ENCODE peak calls at places on chromosomes 2 and 18, in six cellular contexts. W, C, U, H, V and D are unnamed samples.
A peak's percentile ranks its signal among the peaks of the same experiment; 100 is the strongest.

GRCh38 chr2:104852161-104852689 is 1.7 kb upstream of the POU3F3 start:
- DNase-seq in W (no peak), C (peak; percentile 62), U (peak; percentile 57), H (no peak), V (no peak), D (no peak)

GRCh38 chr2:39403311-39403710 is 33.8 kb downstream of the MAP4K3 start:
- DNase-seq in W (no peak), C (no peak), U (no peak), H (no peak), V (no peak), D (no peak)

GRCh38 chr2:225025917-225026571 is 16.2 kb downstream of the DOCK10 start:
- DNase-seq in W (no peak), C (no peak), U (no peak), H (no peak), V (no peak), D (no peak)

GRCh38 chr18:75492897-75493296 is 65.4 kb upstream of the SMIM21 start:
- DNase-seq in W (no peak), C (no peak), U (no peak), H (no peak), V (no peak), D (no peak)

GRCh38 chr2:231050018-231050901 is 6.4 kb upstream of the PSMD1 start:
- DNase-seq in W (no peak), C (no peak), U (no peak), H (no peak), V (no peak), D (no peak)

GRCh38 chr2:9100080-9100876 is 96.8 kb upstream of the MBOAT2 start:
- DNase-seq in W (no peak), C (no peak), U (no peak), H (no peak), V (no peak), D (no peak)

GRCh38 chr2:60413069-60413818 is 140.2 kb downstream of the BCL11A start:
- DNase-seq in W (no peak), C (no peak), U (no peak), H (no peak), V (no peak), D (no peak)

GRCh38 chr2:184178229-184178628 is 420.1 kb upstream of the ZNF804A start:
- DNase-seq in W (no peak), C (no peak), U (no peak), H (no peak), V (no peak), D (no peak)

GRCh38 chr18:78105611-78106010 is 856.0 kb downstream of the GALR1 start:
- DNase-seq in W (no peak), C (no peak), U (no peak), H (no peak), V (no peak), D (no peak)

GRCh38 chr18:35616664-35617423 is 35.3 kb downstream of the GALNT1 start:
- DNase-seq in W (peak; percentile 77), C (no peak), U (peak; percentile 48), H (no peak), V (no peak), D (no peak)

GRCh38 chr2:163364736-163365135 is 371.1 kb downstream of the FIGN start:
- DNase-seq in W (no peak), C (no peak), U (no peak), H (no peak), V (no peak), D (no peak)

GRCh38 chr2:205914736-205915510 is 171.1 kb downstream of the INO80D start:
- DNase-seq in W (no peak), C (no peak), U (no peak), H (no peak), V (no peak), D (no peak)

GRCh38 chr2:126227250-126227649 is 428.7 kb upstream of the GYPC start:
- DNase-seq in W (no peak), C (no peak), U (peak; percentile 32), H (no peak), V (no peak), D (no peak)

GRCh38 chr2:120390381-120391055 is 44.6 kb downstream of the INHBB start:
- DNase-seq in W (no peak), C (no peak), U (no peak), H (peak; percentile 39), V (no peak), D (no peak)

GRCh38 chr2:239368321-239368720 is 32.5 kb downstream of the HDAC4 start:
- DNase-seq in W (no peak), C (no peak), U (no peak), H (peak; percentile 57), V (no peak), D (no peak)

GRCh38 chr2:180672377-180672776 is 308.0 kb upstream of the UBE2E3 start:
- DNase-seq in W (no peak), C (no peak), U (no peak), H (no peak), V (no peak), D (no peak)

GRCh38 chr2:24761866-24762265 is 31.3 kb downstream of the PTRHD1 start:
- DNase-seq in W (no peak), C (no peak), U (no peak), H (no peak), V (no peak), D (no peak)

GRCh38 chr18:23049698-23050373 is 85.4 kb upstream of the CABLES1 start:
- DNase-seq in W (no peak), C (no peak), U (no peak), H (no peak), V (no peak), D (no peak)

GRCh38 chr2:156037472-156037871 is 295.0 kb downstream of the NR4A2 start:
- DNase-seq in W (no peak), C (no peak), U (no peak), H (no peak), V (no peak), D (no peak)

GRCh38 chr2:156038021-156038420 is 294.5 kb downstream of the NR4A2 start:
- DNase-seq in W (no peak), C (no peak), U (no peak), H (no peak), V (no peak), D (no peak)

GRCh38 chr2:156046900-156047299 is 285.6 kb downstream of the NR4A2 start:
- DNase-seq in W (no peak), C (no peak), U (no peak), H (no peak), V (no peak), D (no peak)

GRCh38 chr2:156042895-156043294 is 289.6 kb downstream of the NR4A2 start:
- DNase-seq in W (no peak), C (no peak), U (no peak), H (no peak), V (no peak), D (no peak)
- TF ChIP-seq POLR2AphosphoS5 in W (no peak), C (no peak), U (no peak), H (no peak), V (no peak), D (no peak)

GRCh38 chr2:22458439-22458838 is 926.5 kb upstream of the KLHL29 start:
- DNase-seq in W (no peak), C (no peak), U (no peak), H (no peak), V (no peak), D (no peak)
- H3K36me3 ChIP-seq in W (no peaks in the 10 kb centered on the region), C (no peaks in the 10 kb centered on the region), U (no peaks in the 10 kb centered on the region), H (no peaks in the 10 kb centered on the region), V (no peaks in the 10 kb centered on the region), D (no peaks in the 10 kb centered on the region)

DNA sequence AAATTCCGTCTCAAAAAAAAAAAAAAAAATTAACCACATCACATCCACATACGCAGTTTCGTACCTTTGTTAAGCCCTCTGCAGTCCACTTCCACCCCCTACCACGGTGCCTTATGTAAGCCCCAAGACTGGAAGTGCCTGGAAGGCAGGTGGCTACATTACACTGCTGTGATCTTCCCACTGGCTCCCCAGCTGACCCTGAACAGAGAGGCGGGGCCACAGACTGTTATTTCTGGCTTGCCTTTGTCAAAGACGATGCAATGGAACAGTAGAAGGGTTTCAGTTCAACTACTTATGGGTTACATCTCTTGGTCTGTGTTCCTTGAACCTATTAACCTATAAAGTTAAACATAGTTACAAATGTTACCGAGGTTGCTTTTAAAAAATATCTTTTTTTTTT is 15.7 kb upstream of the COX7A2L start:
- DNase-seq in W (no peak), C (no peak), U (no peak), H (no peak), V (no peak), D (no peak)
- H3K27ac ChIP-seq in W (no peak overlapping the region), C (no peak overlapping the region), U (no peak overlapping the region), H (no peak overlapping the region), V (no peak overlapping the region), D (no peak overlapping the region)

GRCh38 chr2:204645018-204645775 is 99.9 kb downstream of the PARD3B start:
- DNase-seq in W (no peak), C (no peak), U (no peak), H (no peak), V (no peak), D (no peak)
- TF ChIP-seq POLR2AphosphoS5 in W (no peak), C (no peak), U (no peak), H (no peak), V (no peak), D (no peak)

GRCh38 chr18:58389745-58390144 is 239.1 kb downstream of the ALPK2 start:
- DNase-seq in W (no peak), C (no peak), U (no peak), H (no peak), V (no peak), D (no peak)

GRCh38 chr18:58392336-58393000 is 236.4 kb downstream of the ALPK2 start:
- DNase-seq in W (no peak), C (no peak), U (peak; percentile 61), H (no peak), V (no peak), D (no peak)

GRCh38 chr18:58391932-58392331 is 237.0 kb downstream of the ALPK2 start:
- DNase-seq in W (no peak), C (no peak), U (no peak), H (no peak), V (no peak), D (no peak)

GRCh38 chr18:58390399-58390798 is 238.5 kb downstream of the ALPK2 start:
- DNase-seq in W (no peak), C (no peak), U (no peak), H (no peak), V (no peak), D (no peak)

DNA sequence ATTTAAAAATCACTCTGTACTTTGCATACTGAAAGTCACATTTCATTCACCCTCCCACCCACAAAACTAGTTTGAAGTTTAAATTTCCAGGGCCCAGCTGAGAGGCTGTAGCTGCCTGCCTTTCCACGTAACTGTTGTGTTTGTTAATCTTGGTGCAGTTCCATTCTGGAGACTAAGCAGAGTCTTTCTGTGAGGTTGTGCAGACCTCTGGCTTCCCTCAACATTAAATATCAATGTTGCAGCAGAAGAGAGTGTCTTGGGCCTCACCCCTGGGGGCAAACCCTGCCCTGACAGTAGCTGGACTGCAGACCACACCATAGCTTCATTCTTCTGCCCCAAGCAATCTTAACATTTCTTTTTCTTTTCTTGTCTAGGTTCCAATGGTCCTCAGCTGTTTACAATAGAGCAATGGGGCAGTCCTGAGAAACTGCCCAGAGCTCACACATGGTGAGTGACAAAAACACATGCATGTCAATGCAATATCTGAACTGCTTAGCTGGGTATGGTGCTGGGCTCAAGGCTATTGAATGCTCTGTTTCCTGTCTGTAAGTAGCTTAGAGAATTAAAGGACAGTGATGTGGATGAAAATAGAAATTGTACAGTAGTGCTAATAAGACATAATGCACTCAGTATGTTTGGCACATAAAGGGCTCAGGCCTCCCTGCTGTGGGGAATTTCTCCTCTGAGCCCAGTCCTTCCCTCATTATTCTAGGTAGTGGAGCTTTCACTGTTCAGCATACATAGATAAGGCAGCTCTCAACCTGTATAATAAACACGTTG is 237.6 kb downstream of the ALPK2 start:
- DNase-seq in W (no peak), C (no peak), U (no peak), H (no peak), V (no peak), D (no peak)
- H3K36me3 ChIP-seq in W (no peaks in the 10 kb centered on the region), C (peaks cover 4% of the 10 kb centered on the region), U (peaks cover 20% of the 10 kb centered on the region), H (peaks cover 11% of the 10 kb centered on the region), V (no peaks in the 10 kb centered on the region), D (no peaks in the 10 kb centered on the region)

GRCh38 chr18:76503595-76503994 is 8.6 kb upstream of the ZNF516 start:
- DNase-seq in W (no peak), C (no peak), U (peak; percentile 39), H (no peak), V (no peak), D (no peak)
- H3K27ac ChIP-seq in W (no peak overlapping the region), C (no peak overlapping the region), U (peak overlapping the region; percentile 24), H (no peak overlapping the region), V (no peak overlapping the region), D (peak overlapping the region; percentile 44)